ENCODE peak calls at places on chromosomes 1 and 21, in nine cellular contexts. J, Z, C, F, G, R, M, A and W are unnamed samples.

GRCh38 chr21:36347278-36347961 is 27.4 kb downstream of the MORC3 start:
- DNase-seq in Z (peak; percentile 42), R (peak; percentile 18), G (no peak), A (no peak), C (no peak), J (no peak), F (no peak), M (no peak), W (no peak)

GRCh38 chr21:41612674-41613250 is 104.8 kb upstream of the TMPRSS2 start:
- DNase-seq in Z (peak; percentile 98), M (peak; percentile 65), J (peak; percentile 78), F (no peak), R (peak; percentile 96), A (peak; percentile 15), C (peak; percentile 77), G (peak; percentile 71), W (peak; percentile 94)

GRCh38 chr1:206050655-206051235 is 2.2 kb upstream of the RHEX start:
- DNase-seq in C (peak; percentile 73), M (no peak), Z (no peak), A (no peak), R (no peak), J (no peak), F (no peak), G (no peak), W (no peak)

GRCh38 chr1:116694524-116694923 is 27.0 kb upstream of the IGSF3 start:
- DNase-seq in G (no peak), F (no peak), A (no peak), J (no peak), C (no peak), R (no peak), Z (no peak), M (no peak), W (no peak)

GRCh38 chr1:115666702-115667101 is 24.9 kb downstream of the VANGL1 start:
- DNase-seq in C (no peak), F (no peak), J (no peak), A (no peak), R (no peak), Z (no peak), M (peak; percentile 80), G (peak; percentile 86), W (no peak)

GRCh38 chr1:245953876-245954660 is 553.0 kb downstream of the SMYD3 start:
- DNase-seq in J (no peak), Z (no peak), A (no peak), G (no peak), R (no peak), F (no peak), M (no peak), C (no peak), W (no peak)

GRCh38 chr21:42830456-42831455 is 48.6 kb downstream of the WDR4 start:
- DNase-seq in J (no peak), R (no peak), A (no peak), C (no peak), F (no peak), M (peak; percentile 25), Z (no peak), G (no peak), W (no peak)

GRCh38 chr1:193054169-193054675 is 4.9 kb downstream of the UCHL5 start:
- DNase-seq in G (no peak), A (no peak), M (no peak), C (no peak), Z (no peak), R (no peak), F (no peak), J (no peak), W (no peak)

GRCh38 chr1:94514095-94514727 is 27.3 kb downstream of the F3 start:
- DNase-seq in Z (no peak), M (no peak), F (no peak), A (peak; percentile 46), G (peak; percentile 30), J (peak; percentile 72), C (no peak), R (peak; percentile 35), W (no peak)

GRCh38 chr1:220914283-220915116 is 35.3 kb downstream of the HLX start:
- DNase-seq in M (no peak), Z (no peak), A (no peak), F (no peak), G (no peak), J (no peak), C (no peak), R (no peak), W (no peak)

GRCh38 chr1:181383695-181384094 is 99.6 kb upstream of the CACNA1E start:
- DNase-seq in A (no peak), Z (no peak), G (no peak), R (no peak), F (no peak), M (no peak), J (no peak), C (no peak), W (no peak)

DNA sequence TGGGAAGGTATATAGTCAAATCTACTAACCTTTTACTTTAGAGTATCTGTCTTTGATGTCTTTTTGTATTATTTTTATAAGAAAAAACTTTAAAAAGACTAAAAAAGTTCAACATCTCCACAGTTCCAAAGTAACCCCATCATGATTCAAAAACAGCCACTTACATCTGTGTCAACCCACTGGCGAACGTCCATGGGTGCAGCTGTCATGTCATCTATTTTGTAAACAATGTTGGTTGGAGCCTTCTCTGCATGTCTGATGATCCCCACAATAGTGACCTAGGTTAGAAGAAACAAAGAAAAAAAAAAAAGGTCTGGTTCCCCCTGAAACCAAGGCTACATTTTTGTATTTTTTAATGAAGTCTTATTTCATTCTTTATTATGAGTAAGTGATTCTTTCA is 28.0 kb upstream of the SMPDL3B start:
- DNase-seq in C (no peak), A (no peak), R (peak; percentile 20), F (no peak), Z (no peak), G (no peak), M (no peak), J (no peak), W (no peak)
- H3K36me3 ChIP-seq in C (peaks cover 8% of the 10 kb centered on the region), A (peaks cover 25% of the 10 kb centered on the region), R (peaks cover 2% of the 10 kb centered on the region), F (peaks cover 35% of the 10 kb centered on the region), Z (peaks cover 17% of the 10 kb centered on the region), G (no peaks in the 10 kb centered on the region), M (peaks cover 29% of the 10 kb centered on the region), J (peaks cover 74% of the 10 kb centered on the region), W (peaks cover 2% of the 10 kb centered on the region)

GRCh38 chr1:47334765-47335435 is 1.3 kb downstream of the CMPK1 start:
- DNase-seq in C (no peak), F (no peak), Z (no peak), A (peak; percentile 82), M (no peak), J (peak; percentile 82), G (no peak), R (peak; percentile 11), W (no peak)

GRCh38 chr1:47331875-47332274 is 1.7 kb upstream of the CMPK1 start:
- DNase-seq in Z (no peak), F (no peak), R (no peak), A (no peak), J (no peak), C (no peak), M (no peak), G (no peak), W (no peak)

GRCh38 chr1:47333578-47333921 is at the start of gene CMPK1:
- DNase-seq in G (peak; percentile 86), R (peak; percentile 84), Z (peak; percentile 82), F (peak; percentile 82), M (peak; percentile 84), A (peak; percentile 73), C (peak; percentile 89), J (peak; percentile 79), W (peak; percentile 95)

GRCh38 chr1:47332779-47333577 is 612 bp upstream of the CMPK1 start:
- DNase-seq in A (no peak), F (no peak), G (no peak), J (no peak), R (no peak), M (no peak), C (no peak), Z (no peak), W (no peak)

DNA sequence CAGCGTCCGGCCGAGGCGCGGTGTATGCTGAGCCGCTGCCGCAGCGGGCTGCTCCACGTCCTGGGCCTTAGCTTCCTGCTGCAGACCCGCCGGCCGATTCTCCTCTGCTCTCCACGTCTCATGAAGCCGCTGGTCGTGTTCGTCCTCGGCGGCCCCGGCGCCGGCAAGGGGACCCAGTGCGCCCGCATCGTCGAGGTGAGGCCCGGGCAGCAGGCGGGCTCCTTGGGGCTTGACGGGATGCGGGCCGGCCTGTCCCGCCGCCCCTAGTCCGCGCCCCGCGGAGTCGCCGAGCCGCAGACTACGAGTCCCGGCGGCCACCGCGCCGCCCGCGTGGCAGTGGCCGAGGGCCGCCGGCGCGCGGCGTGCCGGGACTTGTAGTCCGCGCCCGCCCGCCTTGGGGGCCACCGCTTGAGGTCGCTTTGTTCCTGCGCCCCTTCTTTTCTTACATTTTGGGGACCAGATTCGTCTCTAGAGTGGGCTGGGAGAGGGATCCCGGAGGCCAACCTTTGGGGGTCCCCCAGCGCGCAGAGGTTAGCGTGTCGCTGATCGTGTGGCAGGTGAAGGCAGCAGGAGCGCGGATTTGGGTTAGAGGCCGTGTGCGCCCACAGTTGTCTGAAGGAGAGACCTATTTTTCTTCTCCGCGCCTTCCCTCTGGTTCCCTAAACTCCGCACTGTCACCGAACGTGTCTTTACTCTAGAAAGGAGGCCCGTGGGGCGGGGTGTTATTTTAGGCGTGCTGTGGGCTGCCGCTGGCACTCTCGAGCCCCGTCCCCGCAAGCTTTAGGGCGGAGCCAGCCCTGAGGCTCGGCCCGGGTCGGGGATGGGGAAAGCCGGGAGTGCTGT is 553 bp downstream of the CMPK1 start:
- DNase-seq in C (peak; percentile 92), M (peak; percentile 80), Z (peak; percentile 55), J (peak; percentile 92), G (peak; percentile 76), R (peak; percentile 76), A (peak; percentile 58), F (peak; percentile 78), W (peak; percentile 87)
- H3K4me1 ChIP-seq in C (peaks cover 41% of the 10 kb centered on the region), M (peaks cover 60% of the 10 kb centered on the region), Z (peaks cover 13% of the 10 kb centered on the region), J (peaks cover 19% of the 10 kb centered on the region), G (peaks cover 46% of the 10 kb centered on the region), R (no peaks in the 10 kb centered on the region), A (peaks cover 52% of the 10 kb centered on the region), F (peaks cover 28% of the 10 kb centered on the region), W (peaks cover 9% of the 10 kb centered on the region)

GRCh38 chr21:32315511-32316362 is 17.1 kb downstream of the MRAP start:
- DNase-seq in J (no peak), A (peak; percentile 24), C (no peak), Z (no peak), F (no peak), R (no peak), M (no peak), G (no peak), W (no peak)
- H3K36me3 ChIP-seq in J (peaks cover 50% of the 10 kb centered on the region), A (peaks cover 82% of the 10 kb centered on the region), C (peaks cover 4% of the 10 kb centered on the region), Z (peaks cover 47% of the 10 kb centered on the region), F (peaks cover 56% of the 10 kb centered on the region), R (peaks cover 18% of the 10 kb centered on the region), M (peaks cover 50% of the 10 kb centered on the region), G (no peaks in the 10 kb centered on the region), W (peaks cover 13% of the 10 kb centered on the region)

GRCh38 chr1:46030074-46030870 is 102.2 kb downstream of the PIK3R3 start:
- DNase-seq in A (no peak), R (no peak), Z (no peak), G (no peak), F (no peak), M (no peak), J (no peak), C (no peak), W (no peak)

GRCh38 chr1:46030876-46031660 is 101.4 kb downstream of the PIK3R3 start:
- DNase-seq in A (no peak), G (peak; percentile 54), F (no peak), Z (no peak), C (no peak), R (no peak), J (no peak), M (no peak), W (no peak)

GRCh38 chr1:46026531-46026930 is 105.9 kb downstream of the PIK3R3 start:
- DNase-seq in C (no peak), Z (no peak), A (no peak), G (no peak), J (no peak), R (peak; percentile 15), M (no peak), F (no peak), W (no peak)

GRCh38 chr1:46027788-46028573 is 104.4 kb downstream of the PIK3R3 start:
- DNase-seq in J (no peak), F (no peak), M (no peak), A (no peak), R (no peak), Z (no peak), G (no peak), C (no peak), W (no peak)
- H3K4me1 ChIP-seq in J (no peaks in the 10 kb centered on the region), F (no peaks in the 10 kb centered on the region), M (no peaks in the 10 kb centered on the region), A (no peaks in the 10 kb centered on the region), R (no peaks in the 10 kb centered on the region), Z (peaks cover 4% of the 10 kb centered on the region), G (peaks cover 6% of the 10 kb centered on the region), C (no peaks in the 10 kb centered on the region), W (no peaks in the 10 kb centered on the region)